ENCODE peak calls at places on chromosomes 2 and 18, in five cellular contexts. V, E, H, D and M are unnamed samples.

GRCh38 chr2:2880938-2881337 is 496.7 kb downstream of the EIPR1 start:
- DNase-seq in H (no peak), V (no peak), D (no peak), E (no peak), M (no peak)

GRCh38 chr2:202064206-202064880 is 8.7 kb upstream of the KIAA2012 start:
- DNase-seq in D (no peak), V (peak; percentile 67), E (peak; percentile 86), H (no peak), M (no peak)

GRCh38 chr2:202113571-202114142 is 40.6 kb downstream of the KIAA2012 start:
- DNase-seq in V (no peak), H (no peak), D (no peak), E (no peak), M (no peak)

GRCh38 chr2:130744287-130745117 is 10.8 kb upstream of the AMER3 start:
- DNase-seq in D (peak; percentile 25), H (peak; percentile 49), V (no peak), E (no peak), M (no peak)

GRCh38 chr2:8376603-8377423 is 305.0 kb upstream of the ID2 start:
- DNase-seq in E (no peak), V (no peak), D (no peak), H (no peak), M (no peak)

GRCh38 chr2:122706757-122707223 is 951.3 kb downstream of the TSN start:
- DNase-seq in D (no peak), E (no peak), V (no peak), H (no peak), M (no peak)

GRCh38 chr18:46672062-46672970 is 15.3 kb upstream of the LOXHD1 start:
- DNase-seq in D (no peak), E (no peak), H (no peak), V (no peak), M (no peak)

GRCh38 chr2:30252723-30253688 is 21.7 kb downstream of the LBH start:
- DNase-seq in H (peak; percentile 83), E (peak; percentile 95), D (peak; percentile 58), V (peak; percentile 41), M (no peak)

GRCh38 chr18:48831113-48831759 is 119.5 kb downstream of the SMAD7 start:
- DNase-seq in H (no peak), V (no peak), D (no peak), E (no peak), M (no peak)

GRCh38 chr18:10863026-10863425 is 286.3 kb downstream of the PIEZO2 start:
- DNase-seq in D (no peak), H (no peak), V (peak; percentile 39), E (no peak), M (no peak)

GRCh38 chr2:44623622-44624351 is 262.0 kb downstream of the CAMKMT start:
- DNase-seq in E (peak; percentile 10), V (no peak), H (no peak), D (no peak), M (no peak)

GRCh38 chr2:149463328-149464002 is 124.1 kb downstream of the MMADHC start:
- DNase-seq in V (no peak), D (no peak), H (no peak), E (no peak), M (no peak)

GRCh38 chr2:69054431-69054830 is 41.5 kb downstream of the ANTXR1 start:
- DNase-seq in D (no peak), H (no peak), V (no peak), E (peak; percentile 42), M (no peak)

GRCh38 chr2:69013123-69013836 is at the start of gene ANTXR1:
- DNase-seq in V (peak; percentile 45), D (peak; percentile 22), H (peak; percentile 14), E (peak; percentile 85), M (peak; percentile 43)

GRCh38 chr2:232535761-232536530 is 3.5 kb upstream of the CHRNG start:
- DNase-seq in V (no peak), H (no peak), D (no peak), E (no peak), M (no peak)

GRCh38 chr18:37385846-37386435 is 179.7 kb downstream of the CELF4 start:
- DNase-seq in H (no peak), V (no peak), E (peak; percentile 53), D (no peak), M (no peak)

GRCh38 chr2:33133436-33133835 is 186.7 kb downstream of the LTBP1 start:
- DNase-seq in D (peak; percentile 30), E (peak; percentile 64), H (peak; percentile 5), V (no peak), M (no peak)

GRCh38 chr18:56593906-56594305 is 44.5 kb downstream of the TXNL1 start:
- DNase-seq in H (no peak), D (no peak), V (no peak), E (peak; percentile 16), M (no peak)

GRCh38 chr2:181470815-181471214 is 13.6 kb downstream of the ITGA4 start:
- DNase-seq in H (no peak), E (no peak), D (no peak), V (no peak), M (no peak)

GRCh38 chr2:48414980-48415764 is 114.8 kb upstream of the STON1 start:
- DNase-seq in D (no peak), V (peak; percentile 1), H (no peak), E (peak; percentile 66), M (no peak)

GRCh38 chr18:48845174-48845573 is 105.6 kb downstream of the SMAD7 start:
- DNase-seq in H (no peak), E (no peak), V (no peak), D (no peak), M (no peak)

GRCh38 chr18:74468547-74469014 is 11.5 kb upstream of the DIPK1C start:
- DNase-seq in H (no peak), V (no peak), E (peak; percentile 82), D (no peak), M (no peak)
- H3K27ac ChIP-seq in H (peak overlapping the region; percentile 35), V (no peak overlapping the region), E (no peak overlapping the region), D (peak overlapping the region; percentile 43), M (no peak overlapping the region)

DNA sequence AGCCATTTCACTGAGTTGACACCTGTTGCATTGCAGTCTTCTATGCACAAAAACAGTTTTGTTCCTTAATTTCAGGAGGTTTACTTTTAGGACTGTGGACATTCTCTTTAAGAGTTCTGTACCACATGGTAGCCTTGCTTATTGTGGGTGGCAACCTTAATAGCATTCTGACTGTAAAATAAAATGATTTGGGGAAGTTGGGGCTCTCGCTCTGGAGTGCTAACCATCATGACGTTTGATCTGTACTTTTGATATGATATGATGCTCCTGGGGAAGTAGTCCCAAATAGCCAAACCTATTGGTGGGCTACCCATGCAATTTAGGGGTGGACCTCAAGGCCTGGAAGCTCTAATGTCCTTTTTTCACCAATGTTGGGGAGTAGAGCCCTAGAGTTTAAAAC is 3.4 kb downstream of the CTLA4 start:
- DNase-seq in V (no peak), D (no peak), E (no peak), H (no peak), M (no peak)
- H3K27ac ChIP-seq in V (no peak overlapping the region), D (no peak overlapping the region), E (no peak overlapping the region), H (no peak overlapping the region), M (no peak overlapping the region)

GRCh38 chr18:62912885-62913284 is 197.5 kb downstream of the PHLPP1 start:
- DNase-seq in V (no peak), D (no peak), H (no peak), E (no peak), M (no peak)
- H3K27ac ChIP-seq in V (no peak overlapping the region), D (no peak overlapping the region), H (no peak overlapping the region), E (no peak overlapping the region), M (no peak overlapping the region)

DNA sequence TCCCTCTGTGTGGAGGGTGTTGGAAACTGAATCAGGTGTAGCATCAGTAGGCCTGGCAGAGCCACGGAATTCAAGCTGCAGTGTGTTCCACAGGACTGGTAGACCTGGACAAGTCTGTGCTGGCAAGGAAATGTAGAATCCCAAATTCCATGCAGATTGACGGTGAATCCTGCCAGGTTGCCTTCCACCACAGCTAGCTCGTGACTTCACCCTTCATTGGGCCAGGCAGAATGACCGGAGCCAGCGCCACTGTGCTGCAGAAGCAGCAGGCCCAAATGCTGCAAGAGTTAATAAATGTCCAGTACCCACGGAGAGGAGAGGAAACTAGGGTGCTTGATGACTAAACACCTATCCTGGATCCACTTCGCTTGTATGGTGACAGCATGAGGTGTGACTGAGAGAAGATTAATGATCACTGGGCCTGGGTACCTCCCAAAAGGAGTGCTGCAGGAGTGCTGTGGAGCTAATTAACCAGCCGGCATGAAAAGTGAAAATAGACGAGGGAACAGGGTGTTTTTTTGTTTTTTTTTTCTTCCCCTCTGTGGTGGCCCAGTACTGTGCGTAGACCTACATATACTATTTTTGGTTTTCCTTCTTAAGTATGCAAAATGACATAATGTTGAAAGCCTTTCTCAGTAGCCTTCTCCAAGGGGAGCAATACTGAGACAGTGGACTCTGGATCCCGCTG is 122.2 kb downstream of the TANC1 start:
- DNase-seq in E (peak; percentile 54), V (no peak), D (no peak), H (no peak), M (no peak)
- H3K27ac ChIP-seq in E (peak overlapping the region; percentile 63), V (peak overlapping the region; percentile 77), D (peak overlapping the region; percentile 84), H (peak overlapping the region; percentile 49), M (no peak overlapping the region)

DNA sequence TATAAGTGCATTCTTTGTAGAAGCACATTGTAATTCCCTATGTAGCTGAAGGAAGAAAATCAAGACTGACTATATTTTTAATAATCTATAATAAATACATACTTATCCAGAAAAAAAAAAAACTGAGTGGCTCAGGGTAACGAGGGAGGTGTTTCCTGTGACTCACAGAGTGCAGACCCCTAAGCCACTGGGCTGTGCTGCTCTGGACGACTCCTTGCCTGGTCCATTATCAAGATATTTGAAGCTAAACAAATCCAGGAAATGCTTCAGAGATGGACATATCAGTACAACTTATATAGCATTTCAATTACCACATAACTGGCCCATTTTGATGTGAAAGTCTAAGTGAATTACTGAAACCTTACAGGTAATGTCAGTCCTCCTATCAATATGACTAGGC is 80.6 kb downstream of the PIGN start:
- DNase-seq in H (no peak), D (no peak), E (no peak), V (no peak), M (no peak)
- H3K27ac ChIP-seq in H (no peak overlapping the region), D (no peak overlapping the region), E (no peak overlapping the region), V (no peak overlapping the region), M (no peak overlapping the region)

DNA sequence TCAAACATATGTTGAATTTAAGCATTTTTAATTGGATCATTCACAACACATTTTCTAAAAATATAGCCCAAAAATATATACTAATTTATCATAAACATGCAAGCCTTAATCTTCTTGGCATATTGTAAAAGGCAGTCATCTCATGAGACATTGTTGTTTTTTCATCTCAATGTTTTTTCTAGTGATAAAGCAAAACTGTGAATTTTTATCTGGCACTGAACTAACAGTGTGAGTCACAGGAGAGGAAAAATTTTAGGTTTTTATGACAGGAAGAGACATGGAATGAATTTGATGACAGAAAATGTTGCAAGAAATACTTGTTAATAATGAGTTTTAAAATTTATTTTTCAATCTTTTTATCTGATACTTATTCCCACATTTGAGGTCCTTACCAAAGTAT is 1642.6 kb upstream of the TMEFF2 start:
- DNase-seq in H (no peak), D (no peak), E (peak; percentile 48), V (no peak), M (no peak)
- H3K27ac ChIP-seq in H (no peak overlapping the region), D (no peak overlapping the region), E (no peak overlapping the region), V (no peak overlapping the region), M (no peak overlapping the region)

GRCh38 chr2:227536445-227536844 is 62.2 kb upstream of the SCYGR2 start:
- DNase-seq in E (peak; percentile 42), H (no peak), V (no peak), D (no peak), M (no peak)

GRCh38 chr2:227534714-227535113 is 62.8 kb downstream of the AGFG1 start:
- DNase-seq in E (no peak), H (no peak), D (no peak), V (no peak), M (no peak)

GRCh38 chr2:227539465-227539956 is 59.2 kb upstream of the SCYGR2 start:
- DNase-seq in V (no peak), D (no peak), E (no peak), H (no peak), M (no peak)
- H3K27ac ChIP-seq in V (no peak overlapping the region), D (no peak overlapping the region), E (no peak overlapping the region), H (no peak overlapping the region), M (no peak overlapping the region)

GRCh38 chr2:20755132-20755800 is 67.6 kb downstream of the LDAH start:
- DNase-seq in V (no peak), H (no peak), D (no peak), E (no peak), M (no peak)
- H3K27ac ChIP-seq in V (no peak overlapping the region), H (no peak overlapping the region), D (no peak overlapping the region), E (no peak overlapping the region), M (no peak overlapping the region)